ENCODE peak calls at places on chromosomes 7 and 10, in seven cellular contexts. P is HCT116, O is DND-41, Y is cardiac fibroblast, N is fibroblast of mammary gland, Q is fibroblast of pulmonary artery, R is fibroblast of the aortic adventitia. A is an unnamed sample.
A peak's percentile ranks its signal among the peaks of the same experiment; 100 is the strongest.

GRCh38 chr10:71302874-71303568 is 16.0 kb upstream of the SLC29A3 start:
- DNase-seq in P (peak; percentile 43), O (peak; percentile 21), Y (peak; percentile 66), N (peak; percentile 67), Q (peak; percentile 68), R (peak; percentile 64), A (no peak)

GRCh38 chr10:110218627-110219026 is 11.2 kb downstream of the MXI1 start:
- DNase-seq in P (no peak), O (no peak), Y (no peak), N (no peak), Q (no peak), R (no peak), A (no peak)

GRCh38 chr7:54252256-54253035 is 289.7 kb upstream of the VSTM2A start:
- DNase-seq in P (no peak), O (no peak), Y (no peak), N (peak; percentile 3), Q (no peak), R (no peak), A (no peak)

GRCh38 chr10:78960316-78960800 is 108.4 kb upstream of the ZMIZ1 start:
- DNase-seq in P (no peak), O (no peak), Y (peak; percentile 96), N (peak; percentile 96), Q (peak; percentile 94), R (peak; percentile 95), A (peak; percentile 87)

GRCh38 chr10:97355571-97355975 is 21.0 kb upstream of the FRAT2 start:
- DNase-seq in P (no peak), O (no peak), Y (peak; percentile 25), N (peak; percentile 17), Q (peak; percentile 40), R (peak; percentile 28), A (no peak)

GRCh38 chr10:93701903-93702277 is 502 bp downstream of the FRA10AC1 start:
- DNase-seq in P (no peak), O (no peak), Y (peak; percentile 57), N (peak; percentile 56), Q (peak; percentile 60), R (peak; percentile 63), A (no peak)

GRCh38 chr10:680146-680545 is 9.3 kb downstream of the DIP2C start:
- DNase-seq in P (no peak), O (no peak), Y (no peak), N (no peak), Q (no peak), R (no peak), A (no peak)

GRCh38 chr7:150374472-150374871 is 4.7 kb upstream of the ZNF775 start:
- DNase-seq in P (no peak), O (peak; percentile 25), Y (no peak), N (no peak), Q (no peak), R (no peak), A (no peak)

GRCh38 chr7:95396136-95397032 is at the start of gene PON3:
- DNase-seq in P (peak; percentile 22), O (no peak), Y (peak; percentile 10), N (no peak), Q (no peak), R (no peak), A (no peak)

GRCh38 chr10:13091816-13092215 is 8.1 kb upstream of the OPTN start:
- DNase-seq in P (no peak), O (no peak), Y (no peak), N (no peak), Q (no peak), R (peak; percentile 28), A (no peak)

GRCh38 chr7:69654381-69654780 is 56.1 kb downstream of the AUTS2 start:
- DNase-seq in P (no peak), O (no peak), Y (peak; percentile 6), N (peak; percentile 73), Q (peak; percentile 34), R (peak; percentile 22), A (no peak)

GRCh38 chr7:23277359-23277989 is 21.7 kb upstream of the MALSU1 start:
- DNase-seq in P (peak; percentile 62), O (peak; percentile 58), Y (peak; percentile 83), N (peak; percentile 69), Q (peak; percentile 84), R (peak; percentile 77), A (no peak)

GRCh38 chr7:477626-478220 is 41.9 kb downstream of the PDGFA start:
- DNase-seq in P (no peak), O (no peak), Y (no peak), N (no peak), Q (no peak), R (no peak), A (no peak)

GRCh38 chr7:88758355-88759215 is 915 bp upstream of the ZNF804B start:
- DNase-seq in P (no peak), O (no peak), Y (no peak), N (peak; percentile 6), Q (peak; percentile 2), R (no peak), A (peak; percentile 46)

GRCh38 chr7:36283711-36284130 is 105.9 kb upstream of the ANLN start:
- DNase-seq in P (no peak), O (peak; percentile 69), Y (no peak), N (no peak), Q (no peak), R (no peak), A (no peak)

GRCh38 chr7:104862719-104863118 is 151.3 kb upstream of the KMT2E start:
- DNase-seq in P (peak; percentile 38), O (no peak), Y (peak; percentile 28), N (peak; percentile 11), Q (peak; percentile 10), R (no peak), A (no peak)

GRCh38 chr7:146216371-146217041 is 99.9 kb downstream of the CNTNAP2 start:
- DNase-seq in P (no peak), O (no peak), Y (no peak), N (no peak), Q (no peak), R (no peak), A (no peak)

GRCh38 chr10:99709480-99710229 is 22.3 kb downstream of the COX15 start:
- DNase-seq in P (no peak), O (no peak), Y (peak; percentile 32), N (peak; percentile 67), Q (no peak), R (peak; percentile 69), A (no peak)

GRCh38 chr10:22779331-22780019 is 65.1 kb upstream of the PIP4K2A start:
- DNase-seq in P (no peak), O (no peak), Y (no peak), N (peak; percentile 10), Q (no peak), R (no peak), A (no peak)

GRCh38 chr7:132882714-132883428 is 199.0 kb downstream of the CHCHD3 start:
- DNase-seq in P (no peak), O (no peak), Y (no peak), N (no peak), Q (no peak), R (no peak), A (no peak)

GRCh38 chr10:114320249-114321116 is 81.4 kb downstream of the VWA2 start:
- DNase-seq in P (peak; percentile 100), O (no peak), Y (no peak), N (no peak), Q (no peak), R (no peak), A (no peak)

GRCh38 chr10:116769791-116770190 is 27.4 kb upstream of the HSPA12A start:
- DNase-seq in P (no peak), O (no peak), Y (peak; percentile 96), N (peak; percentile 91), Q (peak; percentile 84), R (peak; percentile 31), A (no peak)

GRCh38 chr7:100968031-100968430 is 1.3 kb upstream of the MUC12 start:
- DNase-seq in P (no peak), O (no peak), Y (no peak), N (no peak), Q (no peak), R (no peak), A (no peak)

DNA sequence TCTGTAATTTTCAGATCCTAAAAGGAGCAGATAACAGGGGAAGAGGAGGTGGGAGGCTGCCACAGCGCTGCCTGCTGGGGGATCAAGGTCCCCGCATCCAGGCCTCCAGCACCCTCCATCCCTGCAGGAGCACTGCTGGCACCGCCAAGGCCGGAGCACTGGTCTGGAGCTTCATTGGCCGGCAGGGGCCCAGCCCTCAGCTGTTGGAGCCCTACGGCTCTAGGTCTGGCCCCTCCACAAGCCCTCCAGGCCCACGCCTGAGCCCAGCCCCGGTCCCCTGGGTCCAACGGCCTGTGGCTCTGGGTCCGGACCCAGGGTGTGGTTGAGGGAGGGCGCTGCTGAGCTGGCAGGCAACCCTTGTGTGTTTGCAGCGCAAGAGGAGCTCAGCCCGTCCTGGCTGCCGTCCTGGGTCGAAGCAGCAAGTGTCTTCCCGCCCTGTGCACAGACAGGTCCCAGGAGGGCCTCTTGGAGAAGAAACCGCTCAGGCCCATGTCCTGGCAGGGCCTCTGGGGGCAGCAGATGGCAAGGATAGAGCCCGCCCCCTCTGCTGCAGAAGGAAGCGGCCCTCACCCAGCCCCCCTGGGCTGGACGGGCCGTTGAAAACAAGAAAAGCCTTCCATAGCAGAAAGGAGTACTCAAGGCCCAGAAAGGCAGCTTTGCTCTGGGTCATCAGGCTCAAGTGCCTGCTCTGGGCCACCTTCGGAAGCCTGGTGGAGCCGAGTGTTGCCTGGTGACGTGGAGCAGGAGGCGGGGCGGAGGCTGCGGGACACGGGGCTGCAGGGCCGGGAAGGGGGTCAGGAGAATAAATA is 54.3 kb upstream of the TNRC18 start:
- DNase-seq in P (no peak), O (no peak), Y (no peak), N (no peak), Q (no peak), R (no peak), A (no peak)
- H3K4me3 ChIP-seq in P (no peak overlapping the region), O (no peak overlapping the region), Y (no peak overlapping the region), N (no peak overlapping the region), Q (no peak overlapping the region), R (no peak overlapping the region), A (no peak overlapping the region)

GRCh38 chr10:92691042-92691590 is 1.4 kb downstream of the HHEX start:
- DNase-seq in P (no peak), O (no peak), Y (peak; percentile 39), N (no peak), Q (no peak), R (no peak), A (no peak)
- H3K4me3 ChIP-seq in P (peak overlapping the region; percentile 74), O (no peak overlapping the region), Y (peak overlapping the region; percentile 69), N (no peak overlapping the region), Q (peak overlapping the region; percentile 75), R (peak overlapping the region; percentile 78), A (peak overlapping the region; percentile 97)

GRCh38 chr10:75293456-75293840 is 57.7 kb upstream of the COMTD1 start:
- DNase-seq in P (no peak), O (no peak), Y (no peak), N (peak; percentile 18), Q (no peak), R (no peak), A (no peak)

GRCh38 chr10:75292794-75293455 is 57.2 kb upstream of the COMTD1 start:
- DNase-seq in P (no peak), O (no peak), Y (no peak), N (no peak), Q (no peak), R (no peak), A (no peak)

GRCh38 chr10:75294518-75294865 is 58.7 kb upstream of the COMTD1 start:
- DNase-seq in P (no peak), O (no peak), Y (no peak), N (no peak), Q (no peak), R (peak; percentile 16), A (peak; percentile 19)

GRCh38 chr10:75294866-75295692 is 59.3 kb upstream of the COMTD1 start:
- DNase-seq in P (peak; percentile 64), O (peak; percentile 68), Y (peak; percentile 83), N (peak; percentile 92), Q (peak; percentile 82), R (peak; percentile 95), A (peak; percentile 90)

GRCh38 chr10:75294031-75294437 is 58.3 kb upstream of the COMTD1 start:
- DNase-seq in P (no peak), O (no peak), Y (no peak), N (peak; percentile 15), Q (no peak), R (peak; percentile 23), A (no peak)
- H3K4me3 ChIP-seq in P (no peak overlapping the region), O (no peak overlapping the region), Y (no peak overlapping the region), N (no peak overlapping the region), Q (no peak overlapping the region), R (no peak overlapping the region), A (no peak overlapping the region)

GRCh38 chr10:122853665-122854313 is 8.1 kb upstream of the CUZD1 start:
- DNase-seq in P (no peak), O (peak; percentile 44), Y (peak; percentile 62), N (peak; percentile 59), Q (no peak), R (peak; percentile 38), A (no peak)
- H3K4me3 ChIP-seq in P (no peak overlapping the region), O (no peak overlapping the region), Y (no peak overlapping the region), N (no peak overlapping the region), Q (no peak overlapping the region), R (no peak overlapping the region), A (no peak overlapping the region)

A was measured in MG63.